ENCODE peak calls at places on chromosome 17, in nine cellular contexts. One of them, this sample, is unnamed.

GRCh38 chr17:49575524-49576120 is at the start of gene NXPH3:
- DNase-seq in HCT116: no peak
- DNase-seq in SK-N-SH: peak
- DNase-seq in endothelial cell of umbilical vein: peak
- DNase-seq in A549: peak
- DNase-seq in GM12878: no peak
- DNase-seq in H1: peak
- DNase-seq in HepG2: peak
- DNase-seq in K562: peak
- DNase-seq in this sample: peak

GRCh38 chr17:59641799-59642484 is 22.2 kb downstream of the CLTC start:
- DNase-seq in HCT116: no peak
- DNase-seq in SK-N-SH: no peak
- DNase-seq in endothelial cell of umbilical vein: no peak
- DNase-seq in A549: no peak
- DNase-seq in GM12878: peak
- DNase-seq in H1: no peak
- DNase-seq in HepG2: no peak
- DNase-seq in K562: no peak
- DNase-seq in this sample: peak

GRCh38 chr17:36880506-36880905 is 56.8 kb upstream of the LHX1 start:
- DNase-seq in HCT116: no peak
- DNase-seq in SK-N-SH: no peak
- DNase-seq in endothelial cell of umbilical vein: no peak
- DNase-seq in A549: no peak
- DNase-seq in GM12878: no peak
- DNase-seq in H1: no peak
- DNase-seq in HepG2: no peak
- DNase-seq in K562: no peak
- DNase-seq in this sample: no peak

GRCh38 chr17:1467258-1467657 is 11.2 kb upstream of the CRK start:
- DNase-seq in HCT116: no peak
- DNase-seq in SK-N-SH: peak
- DNase-seq in endothelial cell of umbilical vein: no peak
- DNase-seq in A549: no peak
- DNase-seq in GM12878: no peak
- DNase-seq in H1: no peak
- DNase-seq in HepG2: no peak
- DNase-seq in K562: no peak
- DNase-seq in this sample: no peak

GRCh38 chr17:27153005-27153404 is 140.9 kb upstream of the WSB1 start:
- DNase-seq in HCT116: no peak
- DNase-seq in SK-N-SH: no peak
- DNase-seq in endothelial cell of umbilical vein: no peak
- DNase-seq in A549: no peak
- DNase-seq in GM12878: no peak
- DNase-seq in H1: no peak
- DNase-seq in HepG2: no peak
- DNase-seq in K562: no peak
- DNase-seq in this sample: no peak

GRCh38 chr17:29596811-29597210 is 3.9 kb downstream of the ANKRD13B start:
- DNase-seq in HCT116: no peak
- DNase-seq in SK-N-SH: no peak
- DNase-seq in endothelial cell of umbilical vein: no peak
- DNase-seq in A549: no peak
- DNase-seq in GM12878: no peak
- DNase-seq in H1: peak
- DNase-seq in HepG2: no peak
- DNase-seq in K562: peak
- DNase-seq in this sample: peak

GRCh38 chr17:21298056-21298982 is 13.8 kb downstream of the MAP2K3 start:
- DNase-seq in HCT116: no peak
- DNase-seq in SK-N-SH: no peak
- DNase-seq in endothelial cell of umbilical vein: no peak
- DNase-seq in A549: no peak
- DNase-seq in GM12878: no peak
- DNase-seq in H1: no peak
- DNase-seq in HepG2: no peak
- DNase-seq in K562: no peak
- DNase-seq in this sample: peak

GRCh38 chr17:75849304-75849695 is 5.1 kb upstream of the UNC13D start:
- DNase-seq in HCT116: no peak
- DNase-seq in SK-N-SH: no peak
- DNase-seq in endothelial cell of umbilical vein: no peak
- DNase-seq in A549: no peak
- DNase-seq in GM12878: no peak
- DNase-seq in H1: no peak
- DNase-seq in HepG2: no peak
- DNase-seq in K562: peak
- DNase-seq in this sample: no peak

GRCh38 chr17:28334176-28334575 is 1.1 kb downstream of the IFT20 start:
- DNase-seq in HCT116: no peak
- DNase-seq in SK-N-SH: no peak
- DNase-seq in endothelial cell of umbilical vein: peak
- DNase-seq in A549: no peak
- DNase-seq in GM12878: no peak
- DNase-seq in H1: no peak
- DNase-seq in HepG2: no peak
- DNase-seq in K562: peak
- DNase-seq in this sample: no peak

GRCh38 chr17:72519598-72519936 is 398.7 kb downstream of the SOX9 start:
- DNase-seq in HCT116: no peak
- DNase-seq in SK-N-SH: no peak
- DNase-seq in endothelial cell of umbilical vein: no peak
- DNase-seq in A549: no peak
- DNase-seq in GM12878: no peak
- DNase-seq in H1: no peak
- DNase-seq in HepG2: no peak
- DNase-seq in K562: no peak
- DNase-seq in this sample: no peak

GRCh38 chr17:72520665-72521303 is 400.0 kb downstream of the SOX9 start:
- DNase-seq in HCT116: no peak
- DNase-seq in SK-N-SH: no peak
- DNase-seq in endothelial cell of umbilical vein: no peak
- DNase-seq in A549: no peak
- DNase-seq in GM12878: no peak
- DNase-seq in H1: no peak
- DNase-seq in HepG2: no peak
- DNase-seq in K562: no peak
- DNase-seq in this sample: no peak

GRCh38 chr17:72517413-72518237 is 396.8 kb downstream of the SOX9 start:
- DNase-seq in HCT116: no peak
- DNase-seq in SK-N-SH: no peak
- DNase-seq in endothelial cell of umbilical vein: no peak
- DNase-seq in A549: no peak
- DNase-seq in GM12878: no peak
- DNase-seq in H1: no peak
- DNase-seq in HepG2: no peak
- DNase-seq in K562: no peak
- DNase-seq in this sample: no peak

GRCh38 chr17:72518333-72518732 is 397.5 kb downstream of the SOX9 start:
- DNase-seq in HCT116: no peak
- DNase-seq in SK-N-SH: no peak
- DNase-seq in endothelial cell of umbilical vein: no peak
- DNase-seq in A549: no peak
- DNase-seq in GM12878: no peak
- DNase-seq in H1: no peak
- DNase-seq in HepG2: no peak
- DNase-seq in K562: no peak
- DNase-seq in this sample: no peak

DNA sequence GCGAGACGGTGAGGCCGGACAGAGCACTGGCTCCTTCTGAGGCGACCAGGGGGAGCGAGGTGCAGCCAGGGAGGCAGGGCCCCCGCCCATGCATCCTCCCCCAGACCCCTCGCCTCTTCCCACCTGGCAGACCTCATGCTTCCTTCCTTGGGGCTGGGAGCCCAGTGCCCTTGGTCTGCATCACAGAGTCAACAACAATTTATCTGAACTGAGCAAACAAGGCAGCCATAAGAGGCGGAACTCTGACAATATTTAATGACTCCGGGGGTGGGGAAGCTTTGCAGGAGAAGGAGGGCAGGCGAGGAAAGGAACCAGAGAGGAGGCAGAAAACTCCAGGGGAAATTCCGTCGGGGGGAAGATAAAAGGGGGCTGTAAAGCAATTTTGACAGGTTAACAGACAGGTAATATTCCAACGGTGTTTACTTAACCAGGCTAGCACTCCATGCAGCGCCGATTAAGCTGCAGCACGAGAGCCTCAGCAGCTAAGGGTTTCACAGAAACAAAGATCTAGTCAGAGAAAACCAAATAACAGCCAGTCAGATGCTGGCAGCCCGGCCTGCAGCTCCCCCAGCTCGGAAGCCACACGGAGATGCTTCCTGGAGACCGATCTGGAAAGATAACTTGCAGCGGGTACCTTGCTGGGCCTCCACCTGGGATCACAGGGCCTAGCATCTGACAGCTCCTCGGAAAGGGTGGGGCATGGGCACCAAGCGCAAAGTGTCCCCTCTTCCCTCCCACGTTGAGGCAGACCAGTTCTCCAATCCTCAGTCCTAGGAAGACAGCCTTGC is 398.2 kb downstream of the SOX9 start:
- DNase-seq in HCT116: no peak
- DNase-seq in SK-N-SH: no peak
- DNase-seq in endothelial cell of umbilical vein: no peak
- DNase-seq in A549: peak
- DNase-seq in GM12878: no peak
- DNase-seq in H1: no peak
- DNase-seq in HepG2: peak
- DNase-seq in K562: no peak
- DNase-seq in this sample: no peak
- H3K4me3 ChIP-seq in HCT116: no peak
- H3K4me3 ChIP-seq in SK-N-SH: no peak
- H3K4me3 ChIP-seq in endothelial cell of umbilical vein: no peak
- H3K4me3 ChIP-seq in A549: peak
- H3K4me3 ChIP-seq in GM12878: no peak
- H3K4me3 ChIP-seq in H1: no peak
- H3K4me3 ChIP-seq in HepG2: peak
- H3K4me3 ChIP-seq in K562: no peak
- H3K4me3 ChIP-seq in this sample: no peak

GRCh38 chr17:35252646-35253045 is 9.8 kb downstream of the SLFN5 start:
- DNase-seq in HCT116: no peak
- DNase-seq in SK-N-SH: no peak
- DNase-seq in endothelial cell of umbilical vein: no peak
- DNase-seq in A549: no peak
- DNase-seq in GM12878: no peak
- DNase-seq in H1: no peak
- DNase-seq in HepG2: no peak
- DNase-seq in K562: no peak
- DNase-seq in this sample: no peak
- TF ChIP-seq MAX in HCT116: no peak
- TF ChIP-seq MAX in SK-N-SH: no peak
- TF ChIP-seq MAX in endothelial cell of umbilical vein: no peak
- TF ChIP-seq MAX in A549: no peak
- TF ChIP-seq MAX in GM12878: no peak
- TF ChIP-seq MAX in H1: no peak
- TF ChIP-seq MAX in HepG2: no peak
- TF ChIP-seq MAX in K562: no peak
- TF ChIP-seq MAX in this sample: no peak

GRCh38 chr17:61401280-61402072 is 1.8 kb downstream of the TBX2 start:
- DNase-seq in HCT116: no peak
- DNase-seq in SK-N-SH: peak
- DNase-seq in endothelial cell of umbilical vein: no peak
- DNase-seq in A549: no peak
- DNase-seq in GM12878: no peak
- DNase-seq in H1: peak
- DNase-seq in HepG2: no peak
- DNase-seq in K562: no peak
- DNase-seq in this sample: no peak

GRCh38 chr17:61400786-61401279 is 1.2 kb downstream of the TBX2 start:
- DNase-seq in HCT116: no peak
- DNase-seq in SK-N-SH: peak
- DNase-seq in endothelial cell of umbilical vein: no peak
- DNase-seq in A549: no peak
- DNase-seq in GM12878: no peak
- DNase-seq in H1: no peak
- DNase-seq in HepG2: no peak
- DNase-seq in K562: no peak
- DNase-seq in this sample: no peak

GRCh38 chr17:61400058-61400785 is 579 bp downstream of the TBX2 start:
- DNase-seq in HCT116: no peak
- DNase-seq in SK-N-SH: peak
- DNase-seq in endothelial cell of umbilical vein: no peak
- DNase-seq in A549: peak
- DNase-seq in GM12878: no peak
- DNase-seq in H1: peak
- DNase-seq in HepG2: no peak
- DNase-seq in K562: no peak
- DNase-seq in this sample: no peak

GRCh38 chr17:61398721-61399130 is 917 bp upstream of the TBX2 start:
- DNase-seq in HCT116: no peak
- DNase-seq in SK-N-SH: no peak
- DNase-seq in endothelial cell of umbilical vein: no peak
- DNase-seq in A549: no peak
- DNase-seq in GM12878: no peak
- DNase-seq in H1: no peak
- DNase-seq in HepG2: no peak
- DNase-seq in K562: no peak
- DNase-seq in this sample: no peak

DNA sequence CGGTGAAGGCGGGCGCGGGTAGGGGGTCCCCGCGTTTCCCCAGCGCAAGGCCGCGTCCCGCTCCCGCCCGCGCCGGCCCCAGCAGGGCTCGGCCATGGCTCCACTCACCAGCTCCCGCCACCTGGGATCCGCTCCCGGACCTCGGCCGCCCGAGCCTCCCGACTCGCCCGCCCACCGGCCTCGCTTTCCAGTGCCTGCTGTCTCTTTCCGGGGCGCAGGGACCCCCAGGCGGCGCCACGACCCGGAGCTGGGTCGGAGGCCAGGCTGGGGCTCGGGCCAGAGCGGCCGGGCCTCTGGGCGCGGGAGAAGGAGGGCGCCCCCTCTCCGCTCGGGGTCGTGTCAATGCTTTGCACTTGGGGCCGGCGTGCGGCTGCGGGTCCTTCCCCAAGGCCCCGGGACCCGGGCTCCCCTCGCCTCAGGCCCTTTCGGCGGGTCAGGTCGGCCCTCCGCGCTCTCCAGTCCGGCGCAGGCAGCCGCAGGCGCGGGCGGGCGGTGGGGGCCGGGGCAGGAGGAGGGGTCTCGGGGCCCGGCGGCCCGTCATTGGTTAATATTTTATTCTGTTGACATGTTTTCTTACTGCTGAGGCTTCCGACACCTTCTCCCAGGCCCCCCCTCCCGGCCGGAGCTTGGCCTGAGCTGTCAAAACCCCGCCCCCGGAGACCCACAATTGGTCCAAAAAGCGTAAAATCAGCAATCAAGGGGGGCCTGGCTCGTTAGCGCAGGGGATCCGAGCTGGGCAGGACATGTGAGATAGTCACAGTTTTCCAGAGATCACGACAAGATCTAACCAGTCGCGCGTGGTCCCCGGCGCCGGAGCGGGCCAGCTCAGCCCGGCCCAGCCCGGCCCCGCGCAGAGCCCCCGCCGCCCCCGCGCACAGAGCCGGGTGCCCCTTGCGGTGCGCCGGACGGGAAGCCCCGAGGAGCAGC is at the start of gene TBX2:
- DNase-seq in HCT116: no peak
- DNase-seq in SK-N-SH: peak
- DNase-seq in endothelial cell of umbilical vein: no peak
- DNase-seq in A549: peak
- DNase-seq in GM12878: no peak
- DNase-seq in H1: peak
- DNase-seq in HepG2: peak
- DNase-seq in K562: no peak
- DNase-seq in this sample: no peak
- TF ChIP-seq CTCF in HCT116: no peak
- TF ChIP-seq CTCF in SK-N-SH: no peak
- TF ChIP-seq CTCF in endothelial cell of umbilical vein: no peak
- TF ChIP-seq CTCF in A549: peak
- TF ChIP-seq CTCF in GM12878: no peak
- TF ChIP-seq CTCF in H1: no peak
- TF ChIP-seq CTCF in HepG2: peak
- TF ChIP-seq CTCF in K562: no peak
- TF ChIP-seq CTCF in this sample: no peak

GRCh38 chr17:81197409-81197795 is 25.4 kb downstream of the CEP131 start:
- DNase-seq in HCT116: no peak
- DNase-seq in SK-N-SH: no peak
- DNase-seq in endothelial cell of umbilical vein: no peak
- DNase-seq in A549: no peak
- DNase-seq in GM12878: no peak
- DNase-seq in H1: no peak
- DNase-seq in HepG2: no peak
- DNase-seq in K562: no peak
- DNase-seq in this sample: no peak
- H3K4me3 ChIP-seq in HCT116: no peak
- H3K4me3 ChIP-seq in SK-N-SH: no peak
- H3K4me3 ChIP-seq in endothelial cell of umbilical vein: no peak
- H3K4me3 ChIP-seq in A549: no peak
- H3K4me3 ChIP-seq in GM12878: no peak
- H3K4me3 ChIP-seq in H1: no peak
- H3K4me3 ChIP-seq in HepG2: no peak
- H3K4me3 ChIP-seq in K562: no peak
- H3K4me3 ChIP-seq in this sample: no peak

This sample was measured in NB4.